ENCODE peak calls at places on chromosome 5, in nine cellular contexts. I, O, H, T, F, W, Q, R and L are unnamed samples.

GRCh38 chr5:138705007-138705406 is 48.2 kb upstream of the CTNNA1 start:
- DNase-seq in I (no peak), O (no peak), H (no peak), T (no peak), F (no peak), W (no peak), Q (no peak), R (no peak), L (no peak)

GRCh38 chr5:79512692-79513518 is 1.0 kb downstream of the HOMER1 start:
- DNase-seq in I (no peak), O (no peak), H (peak; percentile 35), T (peak; percentile 39), F (peak; percentile 19), W (peak; percentile 41), Q (no peak), R (no peak), L (peak; percentile 30)

GRCh38 chr5:169791251-169791650 is 154.2 kb downstream of the DOCK2 start:
- DNase-seq in I (no peak), O (no peak), H (no peak), T (no peak), F (no peak), W (no peak), Q (no peak), R (no peak), L (no peak)

GRCh38 chr5:37855438-37855837 is 15.6 kb upstream of the GDNF start:
- DNase-seq in I (no peak), O (no peak), H (no peak), T (no peak), F (no peak), W (no peak), Q (no peak), R (no peak), L (no peak)

GRCh38 chr5:112228672-112229071 is 190.4 kb downstream of the EPB41L4A start:
- DNase-seq in I (peak; percentile 95), O (no peak), H (peak; percentile 71), T (peak; percentile 50), F (no peak), W (peak; percentile 25), Q (peak; percentile 83), R (peak; percentile 89), L (peak; percentile 86)

GRCh38 chr5:173789031-173789920 is 98.9 kb upstream of the CPEB4 start:
- DNase-seq in I (peak; percentile 68), O (no peak), H (peak; percentile 87), T (peak; percentile 76), F (peak; percentile 41), W (peak; percentile 73), Q (no peak), R (no peak), L (peak; percentile 64)

GRCh38 chr5:98698359-98698758 is 75.1 kb upstream of the RGMB start:
- DNase-seq in I (no peak), O (no peak), H (no peak), T (peak; percentile 39), F (no peak), W (no peak), Q (no peak), R (no peak), L (peak; percentile 85)

GRCh38 chr5:134174841-134175839 is 1.6 kb downstream of the SKP1 start:
- DNase-seq in I (peak; percentile 59), O (no peak), H (peak; percentile 51), T (peak; percentile 69), F (no peak), W (peak; percentile 66), Q (no peak), R (no peak), L (peak; percentile 55)

GRCh38 chr5:122726990-122727616 is 47.8 kb upstream of the SNX2 start:
- DNase-seq in I (peak; percentile 76), O (no peak), H (peak; percentile 90), T (peak; percentile 76), F (no peak), W (peak; percentile 68), Q (no peak), R (no peak), L (peak; percentile 93)

GRCh38 chr5:10595678-10596309 is 31.9 kb downstream of the ANKRD33B start:
- DNase-seq in I (peak; percentile 93), O (no peak), H (peak; percentile 99), T (peak; percentile 91), F (peak; percentile 56), W (peak; percentile 92), Q (no peak), R (no peak), L (peak; percentile 98)

GRCh38 chr5:54701179-54701578 is 183.6 kb downstream of the SNX18 start:
- DNase-seq in I (peak; percentile 100), O (no peak), H (peak; percentile 94), T (peak; percentile 96), F (no peak), W (peak; percentile 98), Q (no peak), R (no peak), L (peak; percentile 98)

GRCh38 chr5:7534505-7534904 is 138.6 kb downstream of the ADCY2 start:
- DNase-seq in I (no peak), O (no peak), H (no peak), T (no peak), F (no peak), W (no peak), Q (no peak), R (no peak), L (no peak)

GRCh38 chr5:7540806-7541205 is 144.9 kb downstream of the ADCY2 start:
- DNase-seq in I (no peak), O (no peak), H (no peak), T (no peak), F (no peak), W (no peak), Q (no peak), R (no peak), L (no peak)

GRCh38 chr5:7537573-7537972 is 141.6 kb downstream of the ADCY2 start:
- DNase-seq in I (no peak), O (no peak), H (no peak), T (no peak), F (no peak), W (no peak), Q (no peak), R (no peak), L (no peak)

GRCh38 chr5:7541898-7542297 is 146.0 kb downstream of the ADCY2 start:
- DNase-seq in I (no peak), O (no peak), H (no peak), T (no peak), F (no peak), W (no peak), Q (no peak), R (no peak), L (peak; percentile 1)

DNA sequence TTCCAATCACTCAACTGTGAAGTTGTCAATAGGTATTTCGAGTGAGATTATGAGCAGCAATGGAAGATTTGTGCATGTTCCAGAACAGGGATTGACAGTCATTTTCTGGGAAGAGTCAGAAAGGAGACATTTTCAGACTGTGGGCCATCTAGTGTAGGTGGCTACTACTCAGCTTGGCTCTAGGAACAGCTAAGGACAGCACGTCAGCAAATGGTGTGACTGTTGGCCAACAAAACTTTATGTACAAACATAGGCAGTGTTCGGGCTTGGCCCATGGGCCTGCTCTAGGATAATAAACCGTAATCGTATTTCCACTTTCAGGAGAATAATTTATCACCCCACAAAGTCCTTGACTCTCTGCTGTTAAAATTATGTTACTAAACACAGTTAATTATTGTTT is 143.6 kb downstream of the ADCY2 start:
- DNase-seq in I (no peak), O (no peak), H (no peak), T (no peak), F (no peak), W (no peak), Q (no peak), R (no peak), L (no peak)
- TF ChIP-seq CTCF in I (no peak), O (no peak), H (no peak), T (no peak), F (no peak), W (no peak), Q (no peak), R (no peak), L (no peak)

GRCh38 chr5:141363952-141364660 is at the start of gene PCDHGA5:
- DNase-seq in I (no peak), O (no peak), H (peak; percentile 45), T (no peak), F (no peak), W (peak; percentile 27), Q (no peak), R (no peak), L (no peak)
- TF ChIP-seq CTCF in I (no peak), O (no peak), H (peak; percentile 53), T (peak; percentile 4), F (no peak), W (peak; percentile 7), Q (peak; percentile 16), R (no peak), L (no peak)

GRCh38 chr5:39074009-39074886 is at the start of gene RICTOR:
- DNase-seq in I (peak; percentile 67), O (peak; percentile 85), H (peak; percentile 93), T (peak; percentile 90), F (peak; percentile 93), W (peak; percentile 84), Q (peak; percentile 96), R (peak; percentile 94), L (peak; percentile 69)

GRCh38 chr5:39073759-39074008 is 515 bp downstream of the RICTOR start:
- DNase-seq in I (no peak), O (peak; percentile 45), H (no peak), T (no peak), F (no peak), W (no peak), Q (peak; percentile 72), R (peak; percentile 79), L (no peak)

GRCh38 chr5:39076757-39077475 is 2.7 kb upstream of the RICTOR start:
- DNase-seq in I (peak; percentile 96), O (no peak), H (peak; percentile 89), T (peak; percentile 53), F (no peak), W (peak; percentile 37), Q (no peak), R (no peak), L (peak; percentile 72)

GRCh38 chr5:39076101-39076756 is 2.0 kb upstream of the RICTOR start:
- DNase-seq in I (no peak), O (no peak), H (no peak), T (no peak), F (no peak), W (no peak), Q (no peak), R (no peak), L (no peak)

GRCh38 chr5:39072915-39073758 is 1.1 kb downstream of the RICTOR start:
- DNase-seq in I (peak; percentile 71), O (peak; percentile 33), H (peak; percentile 57), T (peak; percentile 52), F (peak; percentile 82), W (peak; percentile 50), Q (no peak), R (no peak), L (peak; percentile 57)
- TF ChIP-seq CTCF in I (peak; percentile 29), O (no peak), H (peak; percentile 18), T (no peak), F (no peak), W (no peak), Q (no peak), R (no peak), L (no peak)

GRCh38 chr5:73831066-73831465 is 205.1 kb downstream of the ARHGEF28 start:
- DNase-seq in I (no peak), O (no peak), H (no peak), T (no peak), F (no peak), W (no peak), Q (no peak), R (no peak), L (peak; percentile 62)

GRCh38 chr5:73838901-73839300 is 212.9 kb downstream of the ARHGEF28 start:
- DNase-seq in I (no peak), O (no peak), H (no peak), T (no peak), F (no peak), W (no peak), Q (no peak), R (no peak), L (peak; percentile 51)

GRCh38 chr5:73836607-73837006 is 210.6 kb downstream of the ARHGEF28 start:
- DNase-seq in I (no peak), O (no peak), H (no peak), T (no peak), F (no peak), W (no peak), Q (no peak), R (no peak), L (no peak)

GRCh38 chr5:73834693-73835092 is 208.7 kb downstream of the ARHGEF28 start:
- DNase-seq in I (no peak), O (no peak), H (no peak), T (no peak), F (no peak), W (no peak), Q (no peak), R (no peak), L (no peak)
- TF ChIP-seq CTCF in I (no peak), O (no peak), H (no peak), T (no peak), F (no peak), W (no peak), Q (no peak), R (no peak), L (no peak)